ENCODE peak calls at places on chromosomes 7 and 10, in nine cellular contexts. J, P, T, X, U, M, H, Q and O are unnamed samples.

GRCh38 chr10:52864459-52865106 is 92.0 kb upstream of the MBL2 start:
- DNase-seq in J (peak; percentile 60), P (no peak), T (peak; percentile 82), X (no peak), U (no peak), M (no peak), H (no peak), Q (no peak), O (no peak)

GRCh38 chr10:79374312-79375191 is 27.3 kb downstream of the PPIF start:
- DNase-seq in J (peak; percentile 63), P (peak; percentile 87), T (peak; percentile 94), X (peak; percentile 65), U (no peak), M (peak; percentile 14), H (peak; percentile 73), Q (no peak), O (peak; percentile 63)

GRCh38 chr7:91288208-91288824 is 24.1 kb downstream of the FZD1 start:
- DNase-seq in J (no peak), P (peak; percentile 34), T (no peak), X (peak; percentile 35), U (no peak), M (no peak), H (no peak), Q (no peak), O (no peak)

GRCh38 chr7:157930441-157930840 is 593.6 kb downstream of the DNAJB6 start:
- DNase-seq in J (no peak), P (no peak), T (no peak), X (no peak), U (no peak), M (peak; percentile 28), H (no peak), Q (no peak), O (no peak)

GRCh38 chr10:118107541-118107940 is 60.8 kb upstream of the RAB11FIP2 start:
- DNase-seq in J (no peak), P (no peak), T (no peak), X (no peak), U (no peak), M (no peak), H (no peak), Q (no peak), O (no peak)

GRCh38 chr10:73762915-73763314 is 18.7 kb downstream of the SEC24C start:
- DNase-seq in J (peak; percentile 58), P (no peak), T (no peak), X (no peak), U (no peak), M (no peak), H (no peak), Q (no peak), O (no peak)

GRCh38 chr7:39644170-39644569 is 20.8 kb downstream of the RALA start:
- DNase-seq in J (no peak), P (no peak), T (no peak), X (no peak), U (no peak), M (no peak), H (no peak), Q (no peak), O (no peak)

GRCh38 chr7:17781491-17782215 is 158.6 kb downstream of the SNX13 start:
- DNase-seq in J (peak; percentile 60), P (no peak), T (no peak), X (no peak), U (no peak), M (no peak), H (no peak), Q (no peak), O (no peak)

GRCh38 chr7:113805976-113806375 is 112.8 kb downstream of the PPP1R3A start:
- DNase-seq in J (no peak), P (no peak), T (no peak), X (no peak), U (no peak), M (no peak), H (no peak), Q (no peak), O (no peak)